ENCODE peak calls at places on chromosomes 11 and 22, in four cellular contexts. One of them, this sample, is unnamed.

GRCh38 chr22:23685205-23685784 is 5.5 kb upstream of the RGL4 start:
- DNase-seq in iris pigment epithelial cell: peak; percentile 45
- DNase-seq in mammary epithelial cell: peak; percentile 6
- DNase-seq in GM04503: no peak
- DNase-seq in this sample: peak; percentile 33

GRCh38 chr11:22634897-22635629 is 9.4 kb upstream of the FANCF start:
- DNase-seq in GM04503: no peak
- DNase-seq in iris pigment epithelial cell: peak; percentile 36
- DNase-seq in mammary epithelial cell: peak; percentile 29
- DNase-seq in this sample: peak; percentile 36

GRCh38 chr11:87252869-87253268 is 215.1 kb downstream of the TMEM135 start:
- DNase-seq in GM04503: no peak
- DNase-seq in mammary epithelial cell: peak; percentile 15
- DNase-seq in iris pigment epithelial cell: peak; percentile 15
- DNase-seq in this sample: peak; percentile 6

GRCh38 chr11:1772270-1773130 is 8.8 kb upstream of the CTSD start:
- DNase-seq in GM04503: no peak
- DNase-seq in mammary epithelial cell: peak; percentile 85
- DNase-seq in iris pigment epithelial cell: peak; percentile 94
- DNase-seq in this sample: peak; percentile 91

GRCh38 chr11:34250732-34251639 is 106.8 kb downstream of the ABTB2 start:
- DNase-seq in iris pigment epithelial cell: peak; percentile 25
- DNase-seq in GM04503: no peak
- DNase-seq in mammary epithelial cell: peak; percentile 84
- DNase-seq in this sample: peak; percentile 95

GRCh38 chr22:41410311-41410751 is 28.6 kb downstream of the TEF start:
- DNase-seq in GM04503: no peak
- DNase-seq in iris pigment epithelial cell: no peak
- DNase-seq in mammary epithelial cell: no peak
- DNase-seq in this sample: no peak

GRCh38 chr22:44623771-44624510 is 78.1 kb upstream of the PRR5 start:
- DNase-seq in iris pigment epithelial cell: peak; percentile 12
- DNase-seq in GM04503: no peak
- DNase-seq in mammary epithelial cell: no peak
- DNase-seq in this sample: peak; percentile 57

GRCh38 chr11:114260077-114260476 is 36.1 kb upstream of the NNMT start:
- DNase-seq in mammary epithelial cell: no peak
- DNase-seq in GM04503: no peak
- DNase-seq in iris pigment epithelial cell: no peak
- DNase-seq in this sample: no peak

GRCh38 chr11:44614281-44614680 is 48.8 kb downstream of the CD82 start:
- DNase-seq in GM04503: no peak
- DNase-seq in iris pigment epithelial cell: no peak
- DNase-seq in mammary epithelial cell: no peak
- DNase-seq in this sample: no peak

GRCh38 chr11:29161216-29161615 is 855.6 kb downstream of the KCNA4 start:
- DNase-seq in iris pigment epithelial cell: peak; percentile 57
- DNase-seq in mammary epithelial cell: peak; percentile 59
- DNase-seq in GM04503: no peak
- DNase-seq in this sample: peak; percentile 71

GRCh38 chr22:17072877-17073276 is 11.9 kb upstream of the IL17RA start:
- DNase-seq in iris pigment epithelial cell: no peak
- DNase-seq in mammary epithelial cell: no peak
- DNase-seq in GM04503: no peak
- DNase-seq in this sample: no peak

GRCh38 chr11:86931965-86932332 is 23.2 kb downstream of the FZD4 start:
- DNase-seq in iris pigment epithelial cell: peak; percentile 52
- DNase-seq in mammary epithelial cell: peak; percentile 66
- DNase-seq in GM04503: no peak
- DNase-seq in this sample: peak; percentile 63

GRCh38 chr11:121553367-121553766 is 100.6 kb upstream of the SORL1-AS1 start:
- DNase-seq in mammary epithelial cell: peak; percentile 24
- DNase-seq in GM04503: no peak
- DNase-seq in iris pigment epithelial cell: no peak
- DNase-seq in this sample: peak; percentile 71

GRCh38 chr22:37623075-37624016 is 14.7 kb downstream of the GGA1 start:
- DNase-seq in GM04503: no peak
- DNase-seq in iris pigment epithelial cell: no peak
- DNase-seq in mammary epithelial cell: no peak
- DNase-seq in this sample: peak; percentile 49

GRCh38 chr11:108915666-108916065 is 250.8 kb downstream of the DDX10 start:
- DNase-seq in mammary epithelial cell: no peak
- DNase-seq in GM04503: no peak
- DNase-seq in iris pigment epithelial cell: peak; percentile 63
- DNase-seq in this sample: no peak

GRCh38 chr11:2933376-2934056 is 4.3 kb upstream of the PHLDA2 start:
- DNase-seq in iris pigment epithelial cell: peak; percentile 53
- DNase-seq in mammary epithelial cell: peak; percentile 98
- DNase-seq in GM04503: no peak
- DNase-seq in this sample: peak; percentile 99

GRCh38 chr22:43838161-43838560 is 24.2 kb downstream of the SULT4A1 start:
- DNase-seq in mammary epithelial cell: no peak
- DNase-seq in iris pigment epithelial cell: no peak
- DNase-seq in GM04503: no peak
- DNase-seq in this sample: no peak

GRCh38 chr11:114091791-114092397 is 32.4 kb downstream of the ZBTB16 start:
- DNase-seq in GM04503: no peak
- DNase-seq in mammary epithelial cell: no peak
- DNase-seq in iris pigment epithelial cell: no peak
- DNase-seq in this sample: no peak

GRCh38 chr11:13210424-13210823 is 67.2 kb upstream of the BMAL1 start:
- DNase-seq in iris pigment epithelial cell: peak; percentile 72
- DNase-seq in mammary epithelial cell: peak; percentile 63
- DNase-seq in GM04503: no peak
- DNase-seq in this sample: peak; percentile 88

GRCh38 chr22:35205956-35206355 is 51.3 kb upstream of the HMGXB4 start:
- DNase-seq in iris pigment epithelial cell: peak; percentile 14
- DNase-seq in mammary epithelial cell: peak; percentile 59
- DNase-seq in GM04503: no peak
- DNase-seq in this sample: peak; percentile 33

GRCh38 chr11:30420233-30420787 is 97.4 kb downstream of the ARL14EP start:
- DNase-seq in GM04503: no peak
- DNase-seq in mammary epithelial cell: no peak
- DNase-seq in iris pigment epithelial cell: no peak
- DNase-seq in this sample: no peak

GRCh38 chr11:3954448-3955298 is 99.2 kb downstream of the STIM1 start:
- DNase-seq in GM04503: no peak
- DNase-seq in mammary epithelial cell: peak; percentile 83
- DNase-seq in iris pigment epithelial cell: peak; percentile 66
- DNase-seq in this sample: peak; percentile 92

GRCh38 chr11:99884750-99885149 is 802.3 kb upstream of the ARHGAP42 start:
- DNase-seq in GM04503: no peak
- DNase-seq in mammary epithelial cell: no peak
- DNase-seq in iris pigment epithelial cell: no peak
- DNase-seq in this sample: no peak

GRCh38 chr11:74783241-74783871 is 34.7 kb downstream of the RNF169 start:
- DNase-seq in iris pigment epithelial cell: peak; percentile 85
- DNase-seq in mammary epithelial cell: peak; percentile 73
- DNase-seq in GM04503: peak; percentile 37
- DNase-seq in this sample: peak; percentile 74

GRCh38 chr11:35463211-35463810 is 44.0 kb upstream of the SLC1A2 start:
- DNase-seq in iris pigment epithelial cell: no peak
- DNase-seq in mammary epithelial cell: no peak
- DNase-seq in GM04503: no peak
- DNase-seq in this sample: no peak

GRCh38 chr11:69094111-69094914 is 45.6 kb downstream of the TPCN2 start:
- DNase-seq in GM04503: no peak
- DNase-seq in iris pigment epithelial cell: no peak
- DNase-seq in mammary epithelial cell: no peak
- DNase-seq in this sample: no peak

GRCh38 chr22:42562282-42562681 is 8.5 kb downstream of the SERHL2 start:
- DNase-seq in mammary epithelial cell: no peak
- DNase-seq in GM04503: no peak
- DNase-seq in iris pigment epithelial cell: no peak
- DNase-seq in this sample: no peak

GRCh38 chr11:63476618-63477017 is 14.3 kb downstream of the PLAAT5 start:
- DNase-seq in mammary epithelial cell: no peak
- DNase-seq in GM04503: no peak
- DNase-seq in iris pigment epithelial cell: no peak
- DNase-seq in this sample: no peak

GRCh38 chr11:119417726-119418540 is 5.0 kb downstream of the THY1 start:
- DNase-seq in iris pigment epithelial cell: peak; percentile 80
- DNase-seq in mammary epithelial cell: peak; percentile 81
- DNase-seq in GM04503: peak; percentile 83
- DNase-seq in this sample: peak; percentile 81

GRCh38 chr11:126712017-126712625 is 288.4 kb downstream of the KIRREL3 start:
- DNase-seq in iris pigment epithelial cell: no peak
- DNase-seq in GM04503: peak; percentile 37
- DNase-seq in mammary epithelial cell: no peak
- DNase-seq in this sample: no peak

GRCh38 chr22:45504703-45505341 is 2.1 kb downstream of the FBLN1 start:
- DNase-seq in mammary epithelial cell: peak; percentile 34
- DNase-seq in iris pigment epithelial cell: peak; percentile 55
- DNase-seq in GM04503: no peak
- DNase-seq in this sample: peak; percentile 48

GRCh38 chr11:131504199-131504949 is 134.0 kb downstream of the NTM start:
- DNase-seq in mammary epithelial cell: no peak
- DNase-seq in iris pigment epithelial cell: no peak
- DNase-seq in GM04503: no peak
- DNase-seq in this sample: peak; percentile 11

GRCh38 chr11:68002575-68002942 is 1.3 kb downstream of the UNC93B1 start:
- DNase-seq in GM04503: no peak
- DNase-seq in mammary epithelial cell: no peak
- DNase-seq in iris pigment epithelial cell: no peak
- DNase-seq in this sample: no peak

GRCh38 chr22:30266445-30267381 is at the start of gene OSM:
- DNase-seq in GM04503: no peak
- DNase-seq in iris pigment epithelial cell: no peak
- DNase-seq in mammary epithelial cell: no peak
- DNase-seq in this sample: no peak

GRCh38 chr22:31139866-31140716 is at the start of gene PLA2G3:
- DNase-seq in iris pigment epithelial cell: peak; percentile 78
- DNase-seq in GM04503: no peak
- DNase-seq in mammary epithelial cell: no peak
- DNase-seq in this sample: peak; percentile 61

GRCh38 chr22:31162015-31162765 is 2.2 kb downstream of the RNF185 start:
- DNase-seq in GM04503: no peak
- DNase-seq in iris pigment epithelial cell: no peak
- DNase-seq in mammary epithelial cell: no peak
- DNase-seq in this sample: no peak

GRCh38 chr11:35615911-35616900 is 2.1 kb upstream of the FJX1 start:
- DNase-seq in mammary epithelial cell: no peak
- DNase-seq in GM04503: no peak
- DNase-seq in iris pigment epithelial cell: peak; percentile 79
- DNase-seq in this sample: peak; percentile 67

GRCh38 chr22:36816635-36817428 is at the start of gene PVALB:
- DNase-seq in mammary epithelial cell: peak; percentile 19
- DNase-seq in GM04503: no peak
- DNase-seq in iris pigment epithelial cell: peak; percentile 52
- DNase-seq in this sample: peak; percentile 40

This sample was measured in epithelial cell of esophagus.